ENCODE peak calls at places on chromosomes 13 and 19, in nine cellular contexts. P is iPS DF 6.9; R is globus pallidus; H is GM23248; W is NCI-H82; S is T-helper 2 cell; X is activated naive CD4-positive, alpha-beta T cell; V is Kasumi-1; Q is foreskin fibroblast. N is an unnamed sample.

GRCh38 chr13:32650705-32651311 is 64.6 kb downstream of the PDS5B start:
- DNase-seq in W (peak; percentile 78), Q (peak; percentile 64), R (peak; percentile 73), X (no peak), P (peak; percentile 39), H (peak; percentile 70), S (peak; percentile 24), V (peak; percentile 38), N (no peak)

GRCh38 chr19:6161271-6161850 is 25.9 kb downstream of the ACSBG2 start:
- DNase-seq in P (no peak), Q (no peak), S (peak; percentile 48), H (peak; percentile 14), V (peak; percentile 59), W (peak; percentile 27), X (no peak), R (no peak), N (no peak)

GRCh38 chr19:46697142-46697960 is 19.6 kb downstream of the PRKD2 start:
- DNase-seq in S (no peak), Q (peak; percentile 75), V (no peak), H (peak; percentile 90), W (peak; percentile 69), R (peak; percentile 58), X (no peak), P (peak; percentile 92), N (no peak)

GRCh38 chr19:31378404-31378803 is 29.2 kb upstream of the TSHZ3 start:
- DNase-seq in R (no peak), S (no peak), W (no peak), X (no peak), H (peak; percentile 90), P (no peak), Q (peak; percentile 91), V (no peak), N (no peak)

GRCh38 chr13:24286624-24287023 is 22.8 kb upstream of the C1QTNF9 start:
- DNase-seq in W (no peak), V (no peak), R (no peak), Q (no peak), S (no peak), P (no peak), H (no peak), X (no peak), N (no peak)

GRCh38 chr19:5081441-5082161 is 112.7 kb downstream of the KDM4B start:
- DNase-seq in P (no peak), Q (no peak), S (no peak), H (peak; percentile 37), R (no peak), X (no peak), W (no peak), V (no peak), N (no peak)

GRCh38 chr19:54558339-54558738 is 15.3 kb upstream of the LILRA2 start:
- DNase-seq in X (no peak), V (peak; percentile 65), W (no peak), P (no peak), S (no peak), Q (no peak), H (no peak), R (no peak), N (no peak)

GRCh38 chr19:31980851-31981250 is 364.6 kb upstream of the ZNF507 start:
- DNase-seq in R (no peak), H (no peak), Q (no peak), P (no peak), X (no peak), V (no peak), W (no peak), S (no peak), N (no peak)

GRCh38 chr13:83752141-83752540 is 130.1 kb downstream of the SLITRK1 start:
- DNase-seq in H (peak; percentile 44), Q (peak; percentile 20), X (no peak), V (no peak), R (no peak), W (no peak), P (no peak), S (no peak), N (no peak)

GRCh38 chr19:48190288-48191284 is 20.1 kb downstream of the ZSWIM9 start:
- DNase-seq in R (peak; percentile 61), X (peak; percentile 35), P (peak; percentile 95), S (peak; percentile 53), H (no peak), W (peak; percentile 74), V (no peak), Q (no peak), N (peak; percentile 37)

GRCh38 chr13:32955881-32956594 is 60.2 kb upstream of the KL start:
- DNase-seq in Q (no peak), R (no peak), V (no peak), P (no peak), S (no peak), H (no peak), W (peak; percentile 34), X (no peak), N (no peak)

GRCh38 chr13:64540468-64540867 is 2689.7 kb downstream of the PCDH9 start:
- DNase-seq in P (no peak), X (no peak), R (no peak), V (no peak), S (no peak), Q (no peak), H (peak; percentile 15), W (no peak), N (no peak)

GRCh38 chr19:54252243-54252642 is 4.8 kb downstream of the LILRB5 start:
- DNase-seq in Q (no peak), R (no peak), V (no peak), S (no peak), H (no peak), P (no peak), W (no peak), X (no peak), N (no peak)

GRCh38 chr19:40005670-40006272 is 8.9 kb downstream of the ZNF546 start:
- DNase-seq in H (no peak), Q (no peak), V (no peak), R (no peak), W (no peak), P (no peak), S (no peak), X (no peak), N (no peak)

GRCh38 chr19:51144482-51145045 is 2.5 kb downstream of the SIGLEC7 start:
- DNase-seq in H (no peak), V (no peak), S (no peak), P (no peak), W (no peak), R (no peak), X (no peak), Q (no peak), N (no peak)

GRCh38 chr13:31012285-31013024 is 80.0 kb downstream of the TEX26 start:
- DNase-seq in R (no peak), H (peak; percentile 60), S (no peak), X (no peak), Q (peak; percentile 23), W (no peak), P (no peak), V (peak; percentile 4), N (no peak)

GRCh38 chr13:44335463-44335862 is 38.2 kb upstream of the SERP2 start:
- DNase-seq in V (no peak), H (no peak), W (no peak), S (no peak), Q (no peak), X (no peak), R (no peak), P (no peak), N (no peak)

GRCh38 chr13:93243375-93244063 is 16.9 kb downstream of the GPC6 start:
- DNase-seq in W (no peak), P (no peak), X (no peak), R (no peak), V (no peak), H (no peak), Q (no peak), S (no peak), N (no peak)

GRCh38 chr19:1068111-1069001 is 1.4 kb downstream of the ARHGAP45 start:
- DNase-seq in P (no peak), W (no peak), Q (no peak), X (no peak), R (no peak), H (no peak), S (peak; percentile 58), V (peak; percentile 53), N (no peak)

GRCh38 chr19:3585301-3586123 is at the start of gene GIPC3:
- DNase-seq in S (no peak), V (no peak), P (no peak), H (no peak), R (no peak), X (no peak), Q (no peak), W (no peak), N (no peak)

GRCh38 chr13:41610426-41610825 is 153.1 kb downstream of the RGCC start:
- DNase-seq in H (peak; percentile 91), R (no peak), W (no peak), P (no peak), V (no peak), S (no peak), Q (peak; percentile 91), X (no peak), N (no peak)

GRCh38 chr13:62653371-62653770 is 1237.7 kb upstream of the PCDH20 start:
- DNase-seq in H (no peak), W (no peak), Q (peak; percentile 1), S (no peak), R (no peak), X (no peak), V (no peak), P (no peak), N (no peak)

GRCh38 chr19:43639507-43640423 is at the start of gene CADM4:
- DNase-seq in Q (no peak), X (peak; percentile 21), H (peak; percentile 17), P (no peak), V (no peak), R (peak; percentile 56), S (peak; percentile 42), W (peak; percentile 55), N (peak; percentile 27)

GRCh38 chr13:44842158-44842557 is 147.1 kb downstream of the NUFIP1 start:
- DNase-seq in R (no peak), H (peak; percentile 78), S (no peak), W (no peak), P (no peak), Q (peak; percentile 45), X (no peak), V (no peak), N (no peak)

GRCh38 chr13:38590796-38591507 is 95.9 kb upstream of the FREM2 start:
- DNase-seq in Q (no peak), V (no peak), H (no peak), R (no peak), X (no peak), P (no peak), W (no peak), S (no peak), N (no peak)

GRCh38 chr13:111396457-111396856 is 76.0 kb downstream of the TEX29 start:
- DNase-seq in V (no peak), Q (no peak), H (no peak), P (no peak), S (no peak), W (no peak), X (no peak), R (no peak), N (no peak)

GRCh38 chr13:99496322-99497142 is 4.7 kb upstream of the TM9SF2 start:
- DNase-seq in H (peak; percentile 85), Q (peak; percentile 51), S (peak; percentile 63), W (no peak), P (no peak), R (peak; percentile 65), X (no peak), V (peak; percentile 92), N (peak; percentile 42)

GRCh38 chr13:51815848-51816247 is 11.9 kb upstream of the DHRS12 start:
- DNase-seq in S (no peak), X (no peak), P (no peak), Q (no peak), R (no peak), W (no peak), V (no peak), H (no peak), N (no peak)

GRCh38 chr13:107642841-107643240 is 572.5 kb downstream of the LIG4 start:
- DNase-seq in P (no peak), Q (no peak), S (no peak), W (peak; percentile 20), X (no peak), H (no peak), R (no peak), V (no peak), N (no peak)

GRCh38 chr19:3248728-3249315 is 24.4 kb downstream of the CELF5 start:
- DNase-seq in H (no peak), W (no peak), X (no peak), Q (no peak), V (no peak), P (no peak), S (no peak), R (no peak), N (no peak)

GRCh38 chr19:16033721-16034120 is 42.6 kb upstream of the TPM4 start:
- DNase-seq in W (no peak), S (no peak), H (no peak), R (no peak), V (no peak), Q (no peak), X (no peak), P (no peak), N (no peak)